ENCODE peak calls at places on chromosome 12, in four cellular contexts. One of them, this sample, is unnamed.
A peak's percentile ranks its signal among the peaks of the same experiment; 100 is the strongest.

GRCh38 chr12:96141216-96141944 is 52.8 kb upstream of the ELK3 start:
- DNase-seq in RWPE1: no peak
- DNase-seq in posterior cingulate gyrus: no peak
- DNase-seq in activated T-helper 1 cell treated with Interleukin-2 at 50 U/mL for 16 hours: no peak
- DNase-seq in this sample: no peak

GRCh38 chr12:10190558-10191388 is 11.9 kb downstream of the TMEM52B start:
- DNase-seq in RWPE1: peak; percentile 64
- DNase-seq in posterior cingulate gyrus: no peak
- DNase-seq in activated T-helper 1 cell treated with Interleukin-2 at 50 U/mL for 16 hours: peak; percentile 19
- DNase-seq in this sample: peak; percentile 1

GRCh38 chr12:97568336-97569180 is 106.0 kb downstream of the RMST start:
- DNase-seq in RWPE1: peak; percentile 76
- DNase-seq in posterior cingulate gyrus: no peak
- DNase-seq in activated T-helper 1 cell treated with Interleukin-2 at 50 U/mL for 16 hours: no peak
- DNase-seq in this sample: no peak

GRCh38 chr12:120932058-120932457 is 27.9 kb upstream of the SPPL3 start:
- DNase-seq in RWPE1: no peak
- DNase-seq in posterior cingulate gyrus: no peak
- DNase-seq in activated T-helper 1 cell treated with Interleukin-2 at 50 U/mL for 16 hours: no peak
- DNase-seq in this sample: no peak

GRCh38 chr12:131038961-131039360 is 85.3 kb downstream of the ADGRD1 start:
- DNase-seq in RWPE1: no peak
- DNase-seq in posterior cingulate gyrus: no peak
- DNase-seq in activated T-helper 1 cell treated with Interleukin-2 at 50 U/mL for 16 hours: no peak
- DNase-seq in this sample: no peak

GRCh38 chr12:67650127-67650495 is 1.6 kb downstream of the DYRK2 start:
- DNase-seq in RWPE1: peak; percentile 22
- DNase-seq in posterior cingulate gyrus: no peak
- DNase-seq in activated T-helper 1 cell treated with Interleukin-2 at 50 U/mL for 16 hours: no peak
- DNase-seq in this sample: no peak

GRCh38 chr12:122099280-122099749 is 20.8 kb downstream of the MLXIP start:
- DNase-seq in RWPE1: no peak
- DNase-seq in posterior cingulate gyrus: no peak
- DNase-seq in activated T-helper 1 cell treated with Interleukin-2 at 50 U/mL for 16 hours: no peak
- DNase-seq in this sample: no peak

GRCh38 chr12:25420116-25420515 is 133.0 kb downstream of the LMNTD1 start:
- DNase-seq in RWPE1: no peak
- DNase-seq in posterior cingulate gyrus: no peak
- DNase-seq in activated T-helper 1 cell treated with Interleukin-2 at 50 U/mL for 16 hours: no peak
- DNase-seq in this sample: no peak

GRCh38 chr12:24476310-24476709 is 472.6 kb downstream of the BCAT1 start:
- DNase-seq in RWPE1: no peak
- DNase-seq in posterior cingulate gyrus: no peak
- DNase-seq in activated T-helper 1 cell treated with Interleukin-2 at 50 U/mL for 16 hours: no peak
- DNase-seq in this sample: no peak

GRCh38 chr12:59173696-59174095 is 253.4 kb upstream of the LRIG3 start:
- DNase-seq in RWPE1: no peak
- DNase-seq in posterior cingulate gyrus: no peak
- DNase-seq in activated T-helper 1 cell treated with Interleukin-2 at 50 U/mL for 16 hours: no peak
- DNase-seq in this sample: no peak

GRCh38 chr12:90959538-90960139 is 4.7 kb upstream of the CCER1 start:
- DNase-seq in RWPE1: peak; percentile 26
- DNase-seq in posterior cingulate gyrus: no peak
- DNase-seq in activated T-helper 1 cell treated with Interleukin-2 at 50 U/mL for 16 hours: no peak
- DNase-seq in this sample: no peak

GRCh38 chr12:21501258-21502163 is at the start of the genes GOLT1B and RECQL:
- DNase-seq in RWPE1: peak; percentile 98
- DNase-seq in posterior cingulate gyrus: peak; percentile 88
- DNase-seq in activated T-helper 1 cell treated with Interleukin-2 at 50 U/mL for 16 hours: peak; percentile 80
- DNase-seq in this sample: peak; percentile 63

GRCh38 chr12:50545783-50546182 is 41.0 kb downstream of the DIP2B start:
- DNase-seq in RWPE1: no peak
- DNase-seq in posterior cingulate gyrus: no peak
- DNase-seq in activated T-helper 1 cell treated with Interleukin-2 at 50 U/mL for 16 hours: no peak
- DNase-seq in this sample: no peak

GRCh38 chr12:80154261-80154660 is 54.9 kb downstream of the OTOGL start:
- DNase-seq in RWPE1: no peak
- DNase-seq in posterior cingulate gyrus: no peak
- DNase-seq in activated T-helper 1 cell treated with Interleukin-2 at 50 U/mL for 16 hours: no peak
- DNase-seq in this sample: no peak

GRCh38 chr12:114918535-114919233 is 234.7 kb upstream of the TBX3 start:
- DNase-seq in RWPE1: peak; percentile 49
- DNase-seq in posterior cingulate gyrus: no peak
- DNase-seq in activated T-helper 1 cell treated with Interleukin-2 at 50 U/mL for 16 hours: no peak
- DNase-seq in this sample: no peak

GRCh38 chr12:109727039-109727723 is 13.6 kb downstream of the FAM222A start:
- DNase-seq in RWPE1: no peak
- DNase-seq in posterior cingulate gyrus: peak; percentile 88
- DNase-seq in activated T-helper 1 cell treated with Interleukin-2 at 50 U/mL for 16 hours: no peak
- DNase-seq in this sample: no peak

GRCh38 chr12:104866286-104866685 is 91.8 kb downstream of the SLC41A2 start:
- DNase-seq in RWPE1: no peak
- DNase-seq in posterior cingulate gyrus: no peak
- DNase-seq in activated T-helper 1 cell treated with Interleukin-2 at 50 U/mL for 16 hours: no peak
- DNase-seq in this sample: no peak

GRCh38 chr12:48004039-48004940 is at the start of gene COL2A1:
- DNase-seq in RWPE1: peak; percentile 15
- DNase-seq in posterior cingulate gyrus: no peak
- DNase-seq in activated T-helper 1 cell treated with Interleukin-2 at 50 U/mL for 16 hours: no peak
- DNase-seq in this sample: no peak

GRCh38 chr12:23060161-23060560 is 435.2 kb downstream of the ETNK1 start:
- DNase-seq in RWPE1: no peak
- DNase-seq in posterior cingulate gyrus: no peak
- DNase-seq in activated T-helper 1 cell treated with Interleukin-2 at 50 U/mL for 16 hours: no peak
- DNase-seq in this sample: no peak

GRCh38 chr12:64522807-64523206 is 70.9 kb downstream of the TBK1 start:
- DNase-seq in RWPE1: no peak
- DNase-seq in posterior cingulate gyrus: no peak
- DNase-seq in activated T-helper 1 cell treated with Interleukin-2 at 50 U/mL for 16 hours: no peak
- DNase-seq in this sample: no peak

GRCh38 chr12:38880288-38880687 is 25.1 kb downstream of the CPNE8 start:
- DNase-seq in RWPE1: no peak
- DNase-seq in posterior cingulate gyrus: no peak
- DNase-seq in activated T-helper 1 cell treated with Interleukin-2 at 50 U/mL for 16 hours: no peak
- DNase-seq in this sample: no peak

GRCh38 chr12:92933606-92934005 is 4.5 kb upstream of the EEA1 start:
- DNase-seq in RWPE1: no peak
- DNase-seq in posterior cingulate gyrus: no peak
- DNase-seq in activated T-helper 1 cell treated with Interleukin-2 at 50 U/mL for 16 hours: no peak
- DNase-seq in this sample: no peak

GRCh38 chr12:13196302-13196921 is at the start of gene EMP1:
- DNase-seq in RWPE1: peak; percentile 88
- DNase-seq in posterior cingulate gyrus: peak; percentile 51
- DNase-seq in activated T-helper 1 cell treated with Interleukin-2 at 50 U/mL for 16 hours: peak; percentile 55
- DNase-seq in this sample: peak; percentile 46